ENCODE peak calls at places on chromosomes 4 and X, in eight cellular contexts. Z is HepG2, U is GM23338, C is HCT116, X is upper lobe of left lung, D is Panc1, V is K562, M is GM12878. A is an unnamed sample.

GRCh38 chr4:98793658-98794057 is 135.2 kb upstream of the TSPAN5 start:
- ATAC-seq in Z (no peak), U (no peak), C (no peak), X (no peak), D (no peak), V (peak), M (no peak), A (no peak)

GRCh38 chr4:4627111-4627510 is 85.3 kb upstream of the STX18 start:
- ATAC-seq in Z (no peak), U (peak), C (no peak), X (no peak), D (no peak), V (no peak), M (no peak), A (no peak)

GRCh38 chr4:78797777-78798284 is 21.7 kb downstream of the BMP2K start:
- ATAC-seq in Z (no peak), U (no peak), C (no peak), X (no peak), D (no peak), V (no peak), M (no peak), A (no peak)

GRCh38 chrX:153706799-153707198 is 17.4 kb downstream of the BCAP31 start:
- ATAC-seq in Z (no peak), U (no peak), C (no peak), X (no peak), D (no peak), V (no peak), M (no peak), A (no peak)

GRCh38 chr4:97656034-97656720 is 487.1 kb downstream of the STPG2 start:
- ATAC-seq in Z (no peak), U (no peak), C (no peak), X (no peak), D (no peak), V (no peak), M (no peak), A (peak)

GRCh38 chrX:67555578-67556203 is 11.9 kb downstream of the AR start:
- ATAC-seq in Z (peak), U (peak), C (no peak), X (peak), D (no peak), V (peak), M (peak), A (no peak)

GRCh38 chr4:31351695-31352094 is 631.5 kb downstream of the PCDH7 start:
- ATAC-seq in Z (no peak), U (no peak), C (no peak), X (no peak), D (no peak), V (no peak), M (no peak), A (no peak)

GRCh38 chrX:131607796-131608369 is 64.0 kb downstream of the OR13H1 start:
- ATAC-seq in Z (no peak), U (no peak), C (no peak), X (no peak), D (no peak), V (no peak), M (no peak), A (no peak)

GRCh38 chr4:159188646-159189045 is 85.8 kb downstream of the RAPGEF2 start:
- ATAC-seq in Z (no peak), U (no peak), C (no peak), X (no peak), D (no peak), V (peak), M (no peak), A (no peak)

GRCh38 chrX:13082286-13083065 is 38.1 kb upstream of the FAM9C start:
- ATAC-seq in Z (no peak), U (no peak), C (no peak), X (no peak), D (no peak), V (no peak), M (peak), A (no peak)

GRCh38 chrX:30653415-30654131 is at the start of gene GK:
- ATAC-seq in Z (peak), U (peak), C (peak), X (peak), D (peak), V (peak), M (peak), A (peak)

GRCh38 chr4:26076000-26076587 is 162.1 kb downstream of the SMIM20 start:
- ATAC-seq in Z (no peak), U (no peak), C (no peak), X (peak), D (no peak), V (no peak), M (peak), A (peak)

GRCh38 chr4:6221851-6222760 is 21.8 kb upstream of the JAKMIP1 start:
- ATAC-seq in Z (no peak), U (peak), C (peak), X (no peak), D (no peak), V (peak), M (peak), A (peak)

GRCh38 chr4:71025654-71026053 is 32.2 kb downstream of the DCK start:
- ATAC-seq in Z (no peak), U (no peak), C (peak), X (no peak), D (no peak), V (peak), M (no peak), A (no peak)

GRCh38 chr4:152106113-152106763 is 345.4 kb upstream of the GATB start:
- ATAC-seq in Z (no peak), U (no peak), C (peak), X (peak), D (peak), V (peak), M (no peak), A (peak)

GRCh38 chr4:142331646-142332045 is 514.5 kb downstream of the INPP4B start:
- ATAC-seq in Z (no peak), U (no peak), C (no peak), X (no peak), D (no peak), V (no peak), M (peak), A (no peak)

GRCh38 chrX:129842510-129843208 is 1.0 kb downstream of the ZDHHC9 start:
- ATAC-seq in Z (peak), U (peak), C (peak), X (peak), D (peak), V (peak), M (peak), A (no peak)

GRCh38 chr4:153223935-153224334 is 19.7 kb downstream of the TRIM2 start:
- ATAC-seq in Z (no peak), U (no peak), C (no peak), X (peak), D (no peak), V (no peak), M (no peak), A (peak)

GRCh38 chrX:69489625-69490024 is 14.5 kb upstream of the NALF2 start:
- ATAC-seq in Z (no peak), U (peak), C (peak), X (no peak), D (no peak), V (no peak), M (no peak), A (no peak)

GRCh38 chr4:26032572-26033320 is 118.7 kb downstream of the SMIM20 start:
- ATAC-seq in Z (peak), U (no peak), C (no peak), X (no peak), D (no peak), V (no peak), M (no peak), A (peak)

GRCh38 chr4:59608466-59608865 is 1591.7 kb upstream of the ADGRL3 start:
- ATAC-seq in Z (no peak), U (no peak), C (no peak), X (no peak), D (no peak), V (no peak), M (no peak), A (no peak)

GRCh38 chrX:17359500-17359899 is 15.5 kb upstream of the NHS start:
- ATAC-seq in Z (no peak), U (no peak), C (no peak), X (no peak), D (no peak), V (no peak), M (peak), A (no peak)

GRCh38 chrX:147602297-147602696 is 309.4 kb upstream of the FMR1 start:
- ATAC-seq in Z (no peak), U (no peak), C (no peak), X (no peak), D (no peak), V (no peak), M (no peak), A (no peak)

GRCh38 chr4:77148081-77148480 is 8.9 kb upstream of the CCNG2 start:
- ATAC-seq in Z (no peak), U (no peak), C (no peak), X (no peak), D (no peak), V (no peak), M (no peak), A (no peak)

GRCh38 chr4:47936336-47936735 is 22.0 kb upstream of the NFXL1 start:
- ATAC-seq in Z (no peak), U (no peak), C (no peak), X (no peak), D (no peak), V (no peak), M (no peak), A (no peak)

GRCh38 chr4:100582146-100582545 is 64.3 kb upstream of the EMCN start:
- ATAC-seq in Z (no peak), U (no peak), C (no peak), X (no peak), D (no peak), V (no peak), M (no peak), A (no peak)

GRCh38 chr4:40576651-40577480 is 52.8 kb downstream of the RBM47 start:
- ATAC-seq in Z (peak), U (peak), C (peak), X (peak), D (peak), V (peak), M (peak), A (peak)

GRCh38 chrX:67415937-67416336 is 127.9 kb upstream of the AR start:
- ATAC-seq in Z (no peak), U (no peak), C (no peak), X (no peak), D (no peak), V (no peak), M (no peak), A (no peak)

GRCh38 chr4:141413366-141413765 is 192.7 kb downstream of the ZNF330 start:
- ATAC-seq in Z (no peak), U (no peak), C (no peak), X (no peak), D (no peak), V (no peak), M (no peak), A (no peak)

GRCh38 chrX:71302461-71303213 is 1.1 kb downstream of the ITGB1BP2 start:
- ATAC-seq in Z (no peak), U (no peak), C (peak), X (no peak), D (no peak), V (peak), M (no peak), A (no peak)

GRCh38 chrX:79130857-79131256 is 13.6 kb upstream of the GPR174 start:
- ATAC-seq in Z (no peak), U (peak), C (no peak), X (peak), D (no peak), V (no peak), M (no peak), A (no peak)

GRCh38 chr4:85657143-85657542 is 182.2 kb downstream of the ARHGAP24 start:
- ATAC-seq in Z (no peak), U (no peak), C (no peak), X (no peak), D (no peak), V (no peak), M (no peak), A (no peak)

GRCh38 chr4:38366997-38367396 is 297.0 kb upstream of the KLF3 start:
- ATAC-seq in Z (no peak), U (no peak), C (no peak), X (no peak), D (no peak), V (no peak), M (no peak), A (no peak)

GRCh38 chr4:5712517-5712916 is 1.5 kb downstream of the EVC start:
- ATAC-seq in Z (no peak), U (no peak), C (no peak), X (no peak), D (no peak), V (no peak), M (peak), A (no peak)

GRCh38 chr4:186040316-186040715 is 28.6 kb upstream of the TLR3 start:
- ATAC-seq in Z (no peak), U (no peak), C (no peak), X (no peak), D (no peak), V (no peak), M (no peak), A (no peak)

DNA sequence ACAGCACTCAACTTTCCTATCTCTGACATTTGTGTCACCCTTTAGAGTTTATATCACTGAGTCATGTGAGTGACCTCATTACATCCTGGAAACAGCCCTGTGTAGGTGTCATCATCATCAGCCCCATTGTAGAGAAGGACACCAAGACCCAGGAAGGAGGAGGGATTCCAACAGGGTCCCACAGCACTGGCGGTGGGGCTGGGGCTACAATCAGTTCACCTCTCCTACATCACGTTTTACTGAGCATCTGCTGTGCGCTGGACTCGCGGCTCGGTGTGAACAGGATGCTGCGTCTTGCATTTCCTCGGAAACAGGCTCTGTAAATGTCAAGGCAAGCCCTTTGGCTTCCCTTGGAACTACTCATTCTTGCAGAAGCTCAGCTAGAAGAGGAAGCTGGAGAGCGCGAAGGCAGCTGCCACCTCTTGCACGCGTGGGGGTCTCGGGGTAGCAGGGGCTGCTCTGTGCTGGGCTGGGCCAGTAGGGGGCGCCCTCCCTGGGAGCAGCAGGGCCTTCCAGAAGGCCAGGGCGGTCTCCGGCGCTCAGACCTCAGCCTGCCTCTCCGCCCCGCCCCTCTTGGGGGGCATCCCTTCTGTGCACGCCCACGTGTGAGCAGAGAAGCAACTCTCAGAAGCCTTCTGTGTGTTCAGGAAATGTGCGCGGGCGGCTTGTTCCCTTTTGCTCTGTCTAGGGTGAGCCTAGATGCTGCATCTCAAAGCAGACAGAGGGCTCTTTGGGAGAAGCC is 29.0 kb downstream of the REELD1 start:
- ATAC-seq in Z (peak), U (peak), C (no peak), X (no peak), D (no peak), V (peak), M (peak), A (no peak)
- TF ChIP-seq POLR2AphosphoS5 in Z (no peak), U (no peak), C (no peak), X (peak), D (no peak), V (no peak), M (no peak), A (peak)

GRCh38 chr4:52894408-52894807 is 32.3 kb downstream of the RASL11B start:
- ATAC-seq in Z (no peak), U (no peak), C (no peak), X (no peak), D (no peak), V (no peak), M (no peak), A (no peak)
- TF ChIP-seq POLR2AphosphoS5 in Z (no peak), U (no peak), C (no peak), X (no peak), D (no peak), V (no peak), M (no peak), A (no peak)

GRCh38 chr4:2497931-2498330 is 29.0 kb downstream of the RNF4 start:
- ATAC-seq in Z (no peak), U (no peak), C (no peak), X (no peak), D (no peak), V (no peak), M (peak), A (peak)
- TF ChIP-seq POLR2AphosphoS5 in Z (no peak), U (no peak), C (no peak), X (no peak), D (no peak), V (no peak), M (no peak), A (peak)

GRCh38 chrX:55919367-55920221 is 202.0 kb downstream of the RRAGB start:
- ATAC-seq in Z (no peak), U (no peak), C (peak), X (no peak), D (no peak), V (no peak), M (peak), A (no peak)
- TF ChIP-seq POLR2AphosphoS5 in Z (no peak), U (no peak), C (no peak), X (no peak), D (no peak), V (no peak), M (no peak), A (no peak)

DNA sequence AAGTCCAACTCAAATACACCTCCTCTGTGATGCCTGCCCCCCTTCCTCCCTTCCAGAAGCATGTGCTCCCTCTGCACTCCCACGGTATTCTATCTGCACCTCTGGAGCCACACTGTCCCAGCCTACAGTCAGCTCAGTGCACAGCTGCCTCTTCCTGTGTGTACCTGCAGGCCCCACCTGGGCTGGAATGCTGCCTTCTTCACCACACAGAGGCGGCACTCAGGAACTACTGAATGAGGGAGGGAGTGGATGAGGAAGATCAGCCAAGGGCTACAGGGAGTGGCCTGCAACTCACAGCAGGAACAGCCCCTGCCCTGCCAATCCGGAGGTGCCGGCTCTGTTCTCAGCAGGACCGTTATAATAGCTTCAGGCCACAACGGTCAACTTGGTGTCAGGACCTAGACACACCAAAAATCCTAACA is 10.1 kb downstream of the AFAP1 start:
- ATAC-seq in Z (peak), U (peak), C (peak), X (peak), D (peak), V (no peak), M (no peak), A (peak)
- TF ChIP-seq POLR2AphosphoS5 in Z (no peak), U (no peak), C (no peak), X (no peak), D (no peak), V (no peak), M (no peak), A (no peak)

DNA sequence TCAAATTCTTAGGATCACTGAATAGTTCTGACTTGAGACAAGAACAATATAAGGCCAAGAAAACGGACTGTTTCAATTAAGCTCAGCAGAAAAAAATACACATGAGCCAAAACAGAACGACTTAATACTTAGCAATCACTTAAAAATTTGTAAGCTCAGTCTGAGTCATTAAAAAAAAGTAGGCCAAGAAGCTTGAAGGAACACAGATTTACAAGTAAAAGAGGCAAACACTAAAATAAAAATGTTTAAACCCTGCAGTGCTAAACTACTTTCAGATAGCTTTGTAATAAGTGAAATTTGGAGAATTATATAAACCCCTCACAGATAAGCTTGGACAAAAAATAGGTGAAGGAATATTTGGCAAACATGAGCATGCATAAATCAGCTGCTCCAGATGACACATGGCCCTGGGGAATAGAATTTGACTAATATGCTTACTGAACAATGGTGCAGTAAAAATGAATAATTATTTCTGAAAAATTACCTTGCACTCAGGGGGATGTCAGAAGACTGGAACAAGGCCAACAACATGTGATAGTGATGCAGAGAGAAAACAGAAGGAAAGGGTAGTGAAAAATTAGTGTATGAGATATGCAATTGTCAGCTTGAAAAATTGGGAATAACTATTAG is 49.6 kb downstream of the LNX1 start:
- ATAC-seq in Z (no peak), U (no peak), C (no peak), X (no peak), D (no peak), V (no peak), M (peak), A (peak)
- TF ChIP-seq POLR2AphosphoS5 in Z (no peak), U (no peak), C (no peak), X (no peak), D (no peak), V (no peak), M (no peak), A (peak)

A was measured in gastroesophageal sphincter.